ENCODE peak calls at places on chromosomes 3 and 15, in four cellular contexts. One of them, this sample, is unnamed. For H3K4me1, the result is how much of the 10 kb centered on the place peaks cover.

GRCh38 chr3:197229836-197230235 is 68.6 kb downstream of the DLG1 start:
- DNase-seq in PC-3: no peak
- DNase-seq in GM23248: no peak
- DNase-seq in A549: no peak
- DNase-seq in this sample: no peak

GRCh38 chr15:38069001-38069400 is 134.6 kb downstream of the TMCO5A start:
- DNase-seq in PC-3: peak
- DNase-seq in GM23248: peak
- DNase-seq in A549: peak
- DNase-seq in this sample: peak

GRCh38 chr3:97232635-97233034 is 418.2 kb downstream of the EPHA6 start:
- DNase-seq in A549: no peak
- DNase-seq in GM23248: no peak
- DNase-seq in PC-3: peak
- DNase-seq in this sample: no peak

GRCh38 chr15:80849308-80849707 is 70.1 kb downstream of the CEMIP start:
- DNase-seq in GM23248: peak
- DNase-seq in PC-3: peak
- DNase-seq in A549: peak
- DNase-seq in this sample: peak

GRCh38 chr3:50637012-50637411 is 20.1 kb downstream of the MAPKAPK3 start:
- DNase-seq in GM23248: no peak
- DNase-seq in PC-3: no peak
- DNase-seq in A549: no peak
- DNase-seq in this sample: peak

GRCh38 chr15:79608041-79608440 is 175.9 kb downstream of the MINAR1 start:
- DNase-seq in GM23248: no peak
- DNase-seq in PC-3: no peak
- DNase-seq in A549: no peak
- DNase-seq in this sample: no peak

GRCh38 chr3:171712168-171712938 is 97.9 kb downstream of the PLD1 start:
- DNase-seq in GM23248: no peak
- DNase-seq in PC-3: no peak
- DNase-seq in A549: peak
- DNase-seq in this sample: peak

GRCh38 chr3:107557743-107558142 is 35.0 kb downstream of the BBX start:
- DNase-seq in A549: no peak
- DNase-seq in GM23248: no peak
- DNase-seq in PC-3: no peak
- DNase-seq in this sample: no peak

GRCh38 chr15:40899536-40900207 is 5.4 kb downstream of the VPS18 start:
- DNase-seq in GM23248: no peak
- DNase-seq in PC-3: no peak
- DNase-seq in A549: no peak
- DNase-seq in this sample: peak

GRCh38 chr3:28745904-28746617 is 397.4 kb upstream of the AZI2 start:
- DNase-seq in A549: no peak
- DNase-seq in GM23248: peak
- DNase-seq in PC-3: no peak
- DNase-seq in this sample: no peak

GRCh38 chr15:29765234-29765841 is 56.9 kb downstream of the TJP1 start:
- DNase-seq in PC-3: no peak
- DNase-seq in A549: no peak
- DNase-seq in GM23248: no peak
- DNase-seq in this sample: no peak

GRCh38 chr3:44984335-44984734 is 8.3 kb downstream of the EXOSC7 start:
- DNase-seq in A549: no peak
- DNase-seq in PC-3: no peak
- DNase-seq in GM23248: no peak
- DNase-seq in this sample: no peak

GRCh38 chr15:24878153-24878552 is 76.6 kb upstream of the SNRPN start:
- DNase-seq in GM23248: peak
- DNase-seq in A549: no peak
- DNase-seq in PC-3: peak
- DNase-seq in this sample: no peak

GRCh38 chr3:171704002-171704401 is 106.3 kb downstream of the PLD1 start:
- DNase-seq in PC-3: peak
- DNase-seq in GM23248: peak
- DNase-seq in A549: peak
- DNase-seq in this sample: no peak

GRCh38 chr3:127015282-127016042 is 32.5 kb downstream of the PLXNA1 start:
- DNase-seq in GM23248: no peak
- DNase-seq in A549: peak
- DNase-seq in PC-3: no peak
- DNase-seq in this sample: no peak

GRCh38 chr3:2921903-2922302 is 188.3 kb downstream of the IL5RA start:
- DNase-seq in A549: peak
- DNase-seq in PC-3: no peak
- DNase-seq in GM23248: peak
- DNase-seq in this sample: no peak

GRCh38 chr3:149767720-149768119 is 15.4 kb upstream of the COMMD2 start:
- DNase-seq in GM23248: no peak
- DNase-seq in A549: no peak
- DNase-seq in PC-3: no peak
- DNase-seq in this sample: no peak

GRCh38 chr3:59609967-59610366 is 560.1 kb upstream of the CFAP20DC start:
- DNase-seq in PC-3: no peak
- DNase-seq in GM23248: peak
- DNase-seq in A549: no peak
- DNase-seq in this sample: no peak

GRCh38 chr15:72800819-72801481 is 17.4 kb upstream of the ADPGK start:
- DNase-seq in PC-3: peak
- DNase-seq in GM23248: peak
- DNase-seq in A549: no peak
- DNase-seq in this sample: peak

GRCh38 chr15:28960979-28961378 is 75.2 kb downstream of the APBA2 start:
- DNase-seq in A549: peak
- DNase-seq in GM23248: peak
- DNase-seq in PC-3: peak
- DNase-seq in this sample: peak

GRCh38 chr3:198065897-198066296 is 105.9 kb downstream of the LMLN start:
- DNase-seq in GM23248: no peak
- DNase-seq in A549: no peak
- DNase-seq in PC-3: no peak
- DNase-seq in this sample: no peak

GRCh38 chr15:89801471-89802205 is 13.0 kb downstream of the ANPEP start:
- DNase-seq in PC-3: no peak
- DNase-seq in A549: no peak
- DNase-seq in GM23248: no peak
- DNase-seq in this sample: peak

GRCh38 chr3:61908344-61908743 is 347.0 kb downstream of the PTPRG start:
- DNase-seq in A549: no peak
- DNase-seq in PC-3: no peak
- DNase-seq in GM23248: peak
- DNase-seq in this sample: peak

GRCh38 chr15:58224068-58224467 is 85.9 kb downstream of the AQP9 start:
- DNase-seq in GM23248: no peak
- DNase-seq in A549: no peak
- DNase-seq in PC-3: no peak
- DNase-seq in this sample: no peak

GRCh38 chr3:137035631-137036030 is 77.8 kb downstream of the IL20RB start:
- DNase-seq in A549: peak
- DNase-seq in GM23248: peak
- DNase-seq in PC-3: peak
- DNase-seq in this sample: no peak

GRCh38 chr3:70606018-70606417 is 293.6 kb upstream of the MDFIC2 start:
- DNase-seq in GM23248: no peak
- DNase-seq in A549: no peak
- DNase-seq in PC-3: no peak
- DNase-seq in this sample: no peak

GRCh38 chr15:57259511-57260143 is 116.7 kb upstream of the CGNL1 start:
- DNase-seq in GM23248: no peak
- DNase-seq in A549: no peak
- DNase-seq in PC-3: no peak
- DNase-seq in this sample: no peak

GRCh38 chr15:88690331-88690730 is 51.5 kb downstream of the ISG20 start:
- DNase-seq in A549: no peak
- DNase-seq in PC-3: no peak
- DNase-seq in GM23248: no peak
- DNase-seq in this sample: no peak

GRCh38 chr3:139388961-139389551 is 391 bp downstream of the COPB2 start:
- DNase-seq in A549: no peak
- DNase-seq in PC-3: no peak
- DNase-seq in GM23248: peak
- DNase-seq in this sample: no peak

GRCh38 chr15:52259503-52259902 is 36.1 kb downstream of the MYO5C start:
- DNase-seq in PC-3: no peak
- DNase-seq in GM23248: no peak
- DNase-seq in A549: no peak
- DNase-seq in this sample: no peak

GRCh38 chr15:52263563-52263962 is 32.0 kb downstream of the MYO5C start:
- DNase-seq in A549: no peak
- DNase-seq in GM23248: no peak
- DNase-seq in PC-3: no peak
- DNase-seq in this sample: no peak

GRCh38 chr15:52262364-52262763 is 33.2 kb downstream of the MYO5C start:
- DNase-seq in GM23248: no peak
- DNase-seq in PC-3: peak
- DNase-seq in A549: no peak
- DNase-seq in this sample: peak

GRCh38 chr15:52261026-52261425 is 34.6 kb downstream of the MYO5C start:
- DNase-seq in GM23248: no peak
- DNase-seq in A549: no peak
- DNase-seq in PC-3: no peak
- DNase-seq in this sample: no peak

DNA sequence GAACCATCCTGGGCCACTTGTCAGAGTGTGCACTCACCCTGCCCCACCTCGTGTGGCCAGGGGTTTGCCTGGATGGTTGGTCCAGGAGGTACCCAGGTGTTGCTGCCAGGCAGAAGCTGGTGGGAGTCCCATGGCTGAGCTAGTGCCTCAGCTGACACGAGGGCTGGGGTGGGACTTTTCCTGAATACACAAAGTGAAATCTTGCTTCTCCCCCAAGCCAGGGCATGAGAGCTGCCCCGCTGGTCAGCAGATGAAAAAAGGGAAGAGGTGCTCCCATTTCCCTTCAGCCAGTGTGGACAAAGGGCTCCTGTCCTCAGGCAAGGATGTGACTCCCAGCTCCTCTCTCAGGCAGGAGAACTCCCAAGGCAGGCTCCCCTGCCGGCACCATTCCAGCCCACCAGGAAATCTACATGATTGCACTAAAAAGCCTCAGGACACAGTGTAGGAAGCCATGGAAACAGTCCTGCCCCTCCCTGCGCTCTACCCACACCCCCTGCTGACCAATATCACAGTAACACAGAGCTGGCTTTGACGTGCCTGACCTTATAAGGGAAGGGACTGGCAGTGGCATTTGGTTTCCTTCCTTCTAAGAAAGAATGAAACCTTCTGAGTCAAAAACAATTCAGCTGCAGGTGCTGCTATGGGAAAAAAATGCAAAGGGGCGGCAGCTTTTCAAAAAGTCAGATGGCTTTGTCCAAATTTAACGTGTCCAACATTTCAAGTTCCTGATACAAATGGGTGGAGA is 33.9 kb downstream of the MYO5C start:
- DNase-seq in GM23248: peak
- DNase-seq in A549: peak
- DNase-seq in PC-3: peak
- DNase-seq in this sample: peak
- H3K4me1 ChIP-seq in GM23248: under half
- H3K4me1 ChIP-seq in A549: under half
- H3K4me1 ChIP-seq in PC-3: under half
- H3K4me1 ChIP-seq in this sample: under half

GRCh38 chr3:10248984-10249748 is 907 bp downstream of the TATDN2 start:
- DNase-seq in A549: peak
- DNase-seq in GM23248: peak
- DNase-seq in PC-3: peak
- DNase-seq in this sample: peak

GRCh38 chr3:10253731-10254130 is 5.5 kb downstream of the TATDN2 start:
- DNase-seq in GM23248: no peak
- DNase-seq in PC-3: no peak
- DNase-seq in A549: no peak
- DNase-seq in this sample: no peak

GRCh38 chr3:10249833-10250232 is 1.6 kb downstream of the TATDN2 start:
- DNase-seq in GM23248: peak
- DNase-seq in A549: no peak
- DNase-seq in PC-3: peak
- DNase-seq in this sample: no peak

GRCh38 chr3:10248184-10248983 is at the start of gene TATDN2:
- DNase-seq in GM23248: peak
- DNase-seq in PC-3: peak
- DNase-seq in A549: peak
- DNase-seq in this sample: peak

DNA sequence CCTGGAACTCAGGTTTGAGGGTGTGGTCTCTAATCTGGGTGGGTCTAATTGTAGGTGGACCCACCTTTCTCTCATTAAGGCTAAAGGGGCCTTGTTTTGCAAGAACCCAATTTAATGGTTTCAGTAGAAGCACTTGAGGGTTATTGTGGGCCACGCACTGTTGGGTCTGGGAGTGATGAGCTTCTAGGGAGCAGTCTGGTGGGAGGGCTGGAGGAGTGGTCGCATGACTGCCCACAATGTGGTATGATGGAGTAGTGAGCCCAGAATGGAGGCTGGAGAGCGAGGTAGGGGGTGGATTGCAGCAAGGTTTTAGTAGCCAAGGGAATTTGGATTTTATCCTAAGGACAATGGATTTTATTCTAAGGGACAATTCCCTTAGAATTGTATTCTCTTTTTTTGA is 2.7 kb downstream of the TATDN2 start:
- DNase-seq in A549: no peak
- DNase-seq in PC-3: no peak
- DNase-seq in GM23248: no peak
- DNase-seq in this sample: no peak
- H3K4me3 ChIP-seq in A549: no peak
- H3K4me3 ChIP-seq in PC-3: peak
- H3K4me3 ChIP-seq in GM23248: peak
- H3K4me3 ChIP-seq in this sample: no peak

GRCh38 chr3:132606085-132606484 is 9.0 kb downstream of the ACKR4 start:
- DNase-seq in GM23248: peak
- DNase-seq in PC-3: no peak
- DNase-seq in A549: no peak
- DNase-seq in this sample: peak

GRCh38 chr3:132605374-132605792 is 8.3 kb downstream of the ACKR4 start:
- DNase-seq in A549: no peak
- DNase-seq in GM23248: peak
- DNase-seq in PC-3: no peak
- DNase-seq in this sample: no peak
- H3K27ac ChIP-seq in A549: no peak
- H3K27ac ChIP-seq in GM23248: peak
- H3K27ac ChIP-seq in PC-3: no peak
- H3K27ac ChIP-seq in this sample: peak

GRCh38 chr15:85031944-85032587 is 50.4 kb downstream of the PDE8A start:
- DNase-seq in PC-3: no peak
- DNase-seq in GM23248: no peak
- DNase-seq in A549: no peak
- DNase-seq in this sample: no peak

GRCh38 chr15:85029221-85029620 is 47.6 kb downstream of the PDE8A start:
- DNase-seq in A549: no peak
- DNase-seq in GM23248: no peak
- DNase-seq in PC-3: no peak
- DNase-seq in this sample: no peak

GRCh38 chr15:85031086-85031943 is 49.7 kb downstream of the PDE8A start:
- DNase-seq in A549: no peak
- DNase-seq in PC-3: no peak
- DNase-seq in GM23248: no peak
- DNase-seq in this sample: peak

GRCh38 chr15:85028416-85028815 is 46.8 kb downstream of the PDE8A start:
- DNase-seq in A549: no peak
- DNase-seq in GM23248: no peak
- DNase-seq in PC-3: no peak
- DNase-seq in this sample: no peak

GRCh38 chr15:85030301-85031049 is 48.8 kb downstream of the PDE8A start:
- DNase-seq in GM23248: peak
- DNase-seq in PC-3: peak
- DNase-seq in A549: no peak
- DNase-seq in this sample: peak
- H3K4me1 ChIP-seq in GM23248: under half
- H3K4me1 ChIP-seq in PC-3: under half
- H3K4me1 ChIP-seq in A549: half or more
- H3K4me1 ChIP-seq in this sample: under half

This sample was measured in osteoblast.